ENCODE peak calls at places on chromosomes 12 and 14, in five cellular contexts. One of them, this sample, is unnamed.

GRCh38 chr12:25433581-25434325 is 119.3 kb downstream of the LMNTD1 start:
- DNase-seq in CD4-positive, alpha-beta T cell: no peak
- DNase-seq in RWPE1: peak; percentile 29
- DNase-seq in upper lobe of right lung: no peak
- DNase-seq in endothelial cell: no peak
- DNase-seq in this sample: no peak

GRCh38 chr12:43655586-43655985 is 103.0 kb downstream of the PUS7L start:
- DNase-seq in CD4-positive, alpha-beta T cell: no peak
- DNase-seq in RWPE1: no peak
- DNase-seq in endothelial cell: no peak
- DNase-seq in upper lobe of right lung: no peak
- DNase-seq in this sample: no peak

GRCh38 chr14:68084256-68084655 is 264.7 kb downstream of the RAD51B start:
- DNase-seq in upper lobe of right lung: no peak
- DNase-seq in endothelial cell: no peak
- DNase-seq in RWPE1: no peak
- DNase-seq in CD4-positive, alpha-beta T cell: no peak
- DNase-seq in this sample: no peak

GRCh38 chr12:88299567-88300101 is 157.5 kb downstream of the TMTC3 start:
- DNase-seq in RWPE1: peak; percentile 64
- DNase-seq in CD4-positive, alpha-beta T cell: no peak
- DNase-seq in endothelial cell: no peak
- DNase-seq in upper lobe of right lung: no peak
- DNase-seq in this sample: no peak

GRCh38 chr14:92690171-92691011 is 58.0 kb downstream of the LGMN start:
- DNase-seq in CD4-positive, alpha-beta T cell: no peak
- DNase-seq in endothelial cell: peak; percentile 47
- DNase-seq in upper lobe of right lung: peak; percentile 67
- DNase-seq in RWPE1: peak; percentile 74
- DNase-seq in this sample: peak; percentile 22

GRCh38 chr12:60035835-60036234 is 440.0 kb downstream of the SLC16A7 start:
- DNase-seq in RWPE1: peak; percentile 20
- DNase-seq in upper lobe of right lung: no peak
- DNase-seq in endothelial cell: no peak
- DNase-seq in CD4-positive, alpha-beta T cell: no peak
- DNase-seq in this sample: no peak

GRCh38 chr12:69433653-69434052 is 36.5 kb upstream of the FRS2 start:
- DNase-seq in CD4-positive, alpha-beta T cell: no peak
- DNase-seq in RWPE1: no peak
- DNase-seq in upper lobe of right lung: no peak
- DNase-seq in endothelial cell: no peak
- DNase-seq in this sample: no peak

GRCh38 chr14:67680941-67681340 is 6.5 kb upstream of the VTI1B start:
- DNase-seq in upper lobe of right lung: no peak
- DNase-seq in endothelial cell: no peak
- DNase-seq in RWPE1: no peak
- DNase-seq in CD4-positive, alpha-beta T cell: no peak
- DNase-seq in this sample: no peak

GRCh38 chr12:89951050-89951693 is 242.5 kb upstream of the ATP2B1 start:
- DNase-seq in CD4-positive, alpha-beta T cell: peak; percentile 1
- DNase-seq in RWPE1: peak; percentile 44
- DNase-seq in endothelial cell: no peak
- DNase-seq in upper lobe of right lung: no peak
- DNase-seq in this sample: no peak

GRCh38 chr14:60722163-60722835 is 1.9 kb downstream of the SIX4 start:
- DNase-seq in RWPE1: peak; percentile 61
- DNase-seq in endothelial cell: peak; percentile 49
- DNase-seq in CD4-positive, alpha-beta T cell: no peak
- DNase-seq in upper lobe of right lung: peak; percentile 65
- DNase-seq in this sample: peak; percentile 68

GRCh38 chr14:77864580-77864979 is 64.7 kb downstream of the ADCK1 start:
- DNase-seq in endothelial cell: no peak
- DNase-seq in CD4-positive, alpha-beta T cell: no peak
- DNase-seq in RWPE1: no peak
- DNase-seq in upper lobe of right lung: no peak
- DNase-seq in this sample: no peak

GRCh38 chr14:77864085-77864484 is 64.2 kb downstream of the ADCK1 start:
- DNase-seq in endothelial cell: no peak
- DNase-seq in RWPE1: no peak
- DNase-seq in CD4-positive, alpha-beta T cell: no peak
- DNase-seq in upper lobe of right lung: no peak
- DNase-seq in this sample: no peak

GRCh38 chr14:77861201-77861600 is 61.3 kb downstream of the ADCK1 start:
- DNase-seq in endothelial cell: no peak
- DNase-seq in upper lobe of right lung: no peak
- DNase-seq in RWPE1: no peak
- DNase-seq in CD4-positive, alpha-beta T cell: no peak
- DNase-seq in this sample: no peak

GRCh38 chr14:77859934-77860570 is 60.1 kb downstream of the ADCK1 start:
- DNase-seq in upper lobe of right lung: no peak
- DNase-seq in CD4-positive, alpha-beta T cell: no peak
- DNase-seq in endothelial cell: no peak
- DNase-seq in RWPE1: no peak
- DNase-seq in this sample: no peak

GRCh38 chr14:77862154-77862783 is 62.4 kb downstream of the ADCK1 start:
- DNase-seq in upper lobe of right lung: peak; percentile 88
- DNase-seq in RWPE1: peak; percentile 80
- DNase-seq in CD4-positive, alpha-beta T cell: peak; percentile 60
- DNase-seq in endothelial cell: peak; percentile 92
- DNase-seq in this sample: peak; percentile 89
- TF ChIP-seq CTCF in upper lobe of right lung: peak; percentile 95
- TF ChIP-seq CTCF in RWPE1: peak; percentile 94
- TF ChIP-seq CTCF in CD4-positive, alpha-beta T cell: peak; percentile 97
- TF ChIP-seq CTCF in endothelial cell: peak; percentile 98
- TF ChIP-seq CTCF in this sample: peak; percentile 97

GRCh38 chr12:54134850-54135249 is 53.9 kb downstream of the SMUG1 start:
- DNase-seq in RWPE1: no peak
- DNase-seq in endothelial cell: no peak
- DNase-seq in upper lobe of right lung: no peak
- DNase-seq in CD4-positive, alpha-beta T cell: no peak
- DNase-seq in this sample: no peak

GRCh38 chr12:54138219-54138618 is 50.6 kb downstream of the SMUG1 start:
- DNase-seq in CD4-positive, alpha-beta T cell: no peak
- DNase-seq in upper lobe of right lung: no peak
- DNase-seq in RWPE1: no peak
- DNase-seq in endothelial cell: no peak
- DNase-seq in this sample: no peak

GRCh38 chr12:54139030-54139429 is 49.8 kb downstream of the SMUG1 start:
- DNase-seq in CD4-positive, alpha-beta T cell: no peak
- DNase-seq in upper lobe of right lung: no peak
- DNase-seq in endothelial cell: no peak
- DNase-seq in RWPE1: no peak
- DNase-seq in this sample: no peak

GRCh38 chr12:54135621-54136027 is 53.2 kb downstream of the SMUG1 start:
- DNase-seq in RWPE1: no peak
- DNase-seq in endothelial cell: no peak
- DNase-seq in upper lobe of right lung: no peak
- DNase-seq in CD4-positive, alpha-beta T cell: no peak
- DNase-seq in this sample: peak; percentile 71

DNA sequence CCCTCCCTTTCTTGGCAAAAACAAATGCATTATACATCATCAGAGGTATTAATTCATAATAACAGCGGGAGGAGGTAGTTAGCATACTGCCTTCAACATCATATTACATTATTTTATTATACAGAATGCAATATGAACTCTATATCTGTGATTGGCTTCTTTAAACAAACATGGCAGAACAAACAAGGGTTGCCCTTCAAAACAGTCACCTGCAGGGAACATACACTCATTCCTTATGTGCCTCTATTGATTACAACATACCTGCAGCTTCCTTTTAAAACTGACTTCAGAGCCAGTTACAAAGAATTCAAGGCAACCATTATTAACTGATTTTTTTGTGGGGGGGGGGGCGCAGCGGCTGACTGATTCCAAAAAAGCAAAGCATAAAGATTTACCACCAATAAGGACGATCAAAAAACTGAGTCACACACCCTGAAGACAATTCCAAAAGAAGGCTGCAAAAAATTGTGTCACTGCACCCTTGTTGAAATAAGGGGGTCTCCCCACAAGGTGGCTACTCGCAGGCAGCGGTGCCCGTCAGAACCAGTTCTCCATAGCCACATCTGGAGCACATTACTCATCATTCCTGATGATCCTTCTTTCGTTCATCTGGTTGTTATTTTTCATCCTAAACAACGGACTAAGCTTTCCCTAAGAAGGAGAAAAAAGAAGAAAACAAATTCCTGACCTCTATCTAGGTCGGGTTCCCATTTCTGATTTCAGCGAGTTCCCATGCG is 51.8 kb downstream of the SMUG1 start:
- DNase-seq in CD4-positive, alpha-beta T cell: no peak
- DNase-seq in RWPE1: no peak
- DNase-seq in upper lobe of right lung: no peak
- DNase-seq in endothelial cell: no peak
- DNase-seq in this sample: no peak
- TF ChIP-seq CTCF in CD4-positive, alpha-beta T cell: no peak
- TF ChIP-seq CTCF in RWPE1: no peak
- TF ChIP-seq CTCF in upper lobe of right lung: no peak
- TF ChIP-seq CTCF in endothelial cell: no peak
- TF ChIP-seq CTCF in this sample: peak; percentile 43

DNA sequence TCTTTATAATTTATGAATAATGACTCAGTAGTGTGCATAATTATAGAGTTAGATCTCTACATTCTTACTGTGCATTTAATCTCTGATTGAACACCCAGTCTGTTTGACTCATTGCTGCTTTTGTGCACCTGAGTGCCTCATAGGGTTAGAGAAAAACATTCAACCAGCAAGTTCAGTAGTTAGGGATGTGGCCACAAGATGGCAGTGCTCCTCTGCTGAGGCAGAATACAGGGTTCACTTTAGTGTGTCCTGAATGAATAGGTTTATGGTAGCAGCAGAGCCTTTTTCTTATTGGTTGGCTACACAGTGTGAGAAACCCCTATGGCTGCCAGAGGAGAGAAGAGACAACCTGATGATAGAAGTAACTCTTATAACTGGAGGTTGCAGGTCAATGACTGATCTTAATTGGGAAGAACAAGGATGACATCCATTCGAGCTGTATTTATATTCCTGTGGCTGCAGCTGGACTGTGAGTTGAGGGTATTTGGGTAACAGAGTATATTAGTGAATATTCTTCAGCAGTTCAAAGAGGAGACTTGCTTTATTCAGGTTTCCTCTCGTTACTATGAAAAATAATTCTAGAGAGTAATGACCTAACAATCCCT is 194.9 kb upstream of the OR4E1 start:
- DNase-seq in CD4-positive, alpha-beta T cell: peak; percentile 65
- DNase-seq in upper lobe of right lung: no peak
- DNase-seq in RWPE1: peak; percentile 39
- DNase-seq in endothelial cell: peak; percentile 76
- DNase-seq in this sample: peak; percentile 53
- TF ChIP-seq CTCF in CD4-positive, alpha-beta T cell: peak; percentile 78
- TF ChIP-seq CTCF in upper lobe of right lung: peak; percentile 75
- TF ChIP-seq CTCF in RWPE1: peak; percentile 62
- TF ChIP-seq CTCF in endothelial cell: peak; percentile 79
- TF ChIP-seq CTCF in this sample: peak; percentile 86

GRCh38 chr14:89902876-89903275 is 51.7 kb downstream of the EFCAB11 start:
- DNase-seq in CD4-positive, alpha-beta T cell: no peak
- DNase-seq in endothelial cell: no peak
- DNase-seq in RWPE1: no peak
- DNase-seq in upper lobe of right lung: no peak
- DNase-seq in this sample: no peak

GRCh38 chr14:89900822-89901221 is 53.7 kb downstream of the EFCAB11 start:
- DNase-seq in endothelial cell: no peak
- DNase-seq in RWPE1: no peak
- DNase-seq in CD4-positive, alpha-beta T cell: no peak
- DNase-seq in upper lobe of right lung: no peak
- DNase-seq in this sample: no peak

GRCh38 chr14:89903340-89903965 is 51.1 kb downstream of the EFCAB11 start:
- DNase-seq in upper lobe of right lung: no peak
- DNase-seq in CD4-positive, alpha-beta T cell: no peak
- DNase-seq in endothelial cell: no peak
- DNase-seq in RWPE1: no peak
- DNase-seq in this sample: no peak

GRCh38 chr14:89906000-89906399 is 48.5 kb downstream of the EFCAB11 start:
- DNase-seq in CD4-positive, alpha-beta T cell: no peak
- DNase-seq in upper lobe of right lung: no peak
- DNase-seq in endothelial cell: no peak
- DNase-seq in RWPE1: no peak
- DNase-seq in this sample: no peak

DNA sequence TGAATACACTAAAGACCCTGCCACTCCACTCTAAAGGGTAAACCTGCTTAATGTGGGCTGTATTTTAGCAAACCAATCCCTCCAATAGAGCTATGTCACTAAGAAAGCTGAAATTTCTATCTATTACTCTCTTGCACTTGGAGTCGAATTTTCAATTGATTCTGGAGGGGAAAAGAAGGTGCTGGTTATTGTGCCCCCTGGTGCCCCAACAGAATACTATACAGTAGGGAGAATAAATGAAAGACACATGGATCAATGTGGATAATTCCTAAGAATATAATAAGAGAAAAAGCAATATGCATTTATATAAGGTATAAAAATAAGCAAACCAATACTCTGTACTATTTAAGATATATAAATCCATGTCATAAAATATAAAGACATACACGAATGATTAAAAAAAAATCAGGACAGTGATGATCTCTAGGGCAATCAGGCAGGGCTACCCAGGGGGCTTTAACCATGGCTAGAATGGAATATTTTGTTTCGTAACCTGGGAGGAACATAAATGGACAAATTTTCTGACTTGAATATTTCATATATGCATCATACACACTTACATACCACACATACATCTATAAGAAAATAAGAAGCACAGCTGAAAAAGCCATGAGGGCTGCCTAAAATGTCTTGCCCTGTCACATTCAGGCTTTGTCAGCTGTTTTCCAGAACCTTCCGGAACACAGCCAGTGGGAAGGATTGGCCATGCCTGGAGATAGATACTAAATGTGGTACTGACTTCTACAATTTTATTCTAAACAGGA is 54.4 kb downstream of the EFCAB11 start:
- DNase-seq in endothelial cell: peak; percentile 42
- DNase-seq in CD4-positive, alpha-beta T cell: no peak
- DNase-seq in upper lobe of right lung: no peak
- DNase-seq in RWPE1: peak; percentile 22
- DNase-seq in this sample: no peak
- TF ChIP-seq CTCF in endothelial cell: peak; percentile 57
- TF ChIP-seq CTCF in CD4-positive, alpha-beta T cell: peak; percentile 31
- TF ChIP-seq CTCF in upper lobe of right lung: peak; percentile 56
- TF ChIP-seq CTCF in RWPE1: peak; percentile 41
- TF ChIP-seq CTCF in this sample: peak; percentile 63

DNA sequence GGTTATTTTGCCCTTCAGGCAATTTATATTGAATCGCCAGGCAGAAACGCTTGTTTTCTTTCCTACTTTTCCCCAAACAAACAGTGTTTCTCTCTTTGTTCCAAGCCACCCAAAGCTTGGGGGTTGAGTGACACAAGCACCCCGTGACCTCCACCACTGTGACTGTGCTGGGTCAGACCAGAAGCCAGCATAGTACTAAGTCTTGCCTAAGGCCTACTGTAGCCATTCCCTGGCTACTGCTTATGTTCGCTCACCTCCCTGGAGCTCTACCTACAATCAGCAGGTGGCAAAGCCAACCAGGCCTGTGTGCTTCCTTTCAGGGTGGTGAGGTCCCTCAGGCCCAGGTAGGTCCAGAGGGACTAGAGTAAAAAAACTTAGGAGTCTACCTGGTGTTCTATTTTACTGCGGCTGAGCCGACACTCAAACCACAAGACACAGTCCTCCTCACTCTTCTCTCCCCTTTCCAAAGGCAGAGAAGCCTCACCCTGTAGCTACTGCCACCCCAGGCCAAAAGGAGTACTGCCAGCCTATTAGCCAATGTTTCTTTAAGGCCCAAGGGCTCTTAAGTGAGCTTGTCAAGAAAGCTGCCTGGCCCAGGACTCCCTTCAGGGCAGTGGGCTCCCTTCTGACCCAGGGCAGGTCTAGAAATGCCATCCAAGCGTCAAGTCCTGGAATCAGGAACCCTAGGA is 411.8 kb upstream of the MIS18BP1 start:
- DNase-seq in CD4-positive, alpha-beta T cell: no peak
- DNase-seq in upper lobe of right lung: no peak
- DNase-seq in RWPE1: no peak
- DNase-seq in endothelial cell: peak; percentile 5
- DNase-seq in this sample: no peak
- TF ChIP-seq CTCF in CD4-positive, alpha-beta T cell: no peak
- TF ChIP-seq CTCF in upper lobe of right lung: no peak
- TF ChIP-seq CTCF in RWPE1: no peak
- TF ChIP-seq CTCF in endothelial cell: peak; percentile 24
- TF ChIP-seq CTCF in this sample: peak; percentile 31